ENCODE peak calls at places on chromosomes 3 and 15, in five cellular contexts. H is NCI-H2171 treated with DMSO at 0.1 percent for 48 hours; E is GDM1; R is AG08396; J is CD8-positive, alpha-beta memory T cell. M is an unnamed sample.

GRCh38 chr3:4827767-4828166 is 151.5 kb upstream of the BHLHE40 start:
- DNase-seq in H (no peak), E (no peak), R (no peak), J (no peak), M (no peak)

GRCh38 chr3:134430950-134431445 is 54.8 kb downstream of the ANAPC13 start:
- DNase-seq in H (peak), E (no peak), R (no peak), J (no peak), M (no peak)

GRCh38 chr3:120743081-120743365 is 479 bp downstream of the GTF2E1 start:
- DNase-seq in H (no peak), E (no peak), R (no peak), J (no peak), M (no peak)

GRCh38 chr3:112074616-112075497 is 11.3 kb upstream of the C3orf52 start:
- DNase-seq in H (peak), E (no peak), R (peak), J (no peak), M (no peak)

GRCh38 chr3:183654727-183655126 is 19.3 kb downstream of the KLHL24 start:
- DNase-seq in H (no peak), E (no peak), R (no peak), J (no peak), M (no peak)

GRCh38 chr15:25055356-25056068 is 100.7 kb downstream of the SNRPN start:
- DNase-seq in H (no peak), E (no peak), R (peak), J (no peak), M (no peak)

GRCh38 chr3:188890572-188891270 is 281.1 kb upstream of the TPRG1 start:
- DNase-seq in H (no peak), E (no peak), R (no peak), J (no peak), M (no peak)

GRCh38 chr3:150412599-150413069 is 4.5 kb downstream of the TSC22D2 start:
- DNase-seq in H (no peak), E (no peak), R (peak), J (no peak), M (no peak)

GRCh38 chr3:52650437-52650836 is 35.3 kb downstream of the PBRM1 start:
- DNase-seq in H (no peak), E (no peak), R (no peak), J (no peak), M (peak)

GRCh38 chr15:21267686-21268395 is 172.5 kb downstream of the POTEB3 start:
- DNase-seq in H (no peak), E (no peak), R (no peak), J (no peak), M (no peak)

GRCh38 chr15:87707076-87707475 is 549.5 kb downstream of the NTRK3 start:
- DNase-seq in H (no peak), E (no peak), R (no peak), J (no peak), M (no peak)

GRCh38 chr3:189394599-189395121 is 222.9 kb downstream of the TPRG1 start:
- DNase-seq in H (no peak), E (no peak), R (no peak), J (no peak), M (no peak)

GRCh38 chr3:39937315-39937714 is 127.9 kb downstream of the MYRIP start:
- DNase-seq in H (no peak), E (no peak), R (no peak), J (no peak), M (no peak)

GRCh38 chr3:72907131-72907697 is 19.4 kb downstream of the GXYLT2 start:
- DNase-seq in H (no peak), E (no peak), R (peak), J (no peak), M (no peak)

GRCh38 chr3:121834079-121834730 is 655 bp downstream of the IQCB1 start:
- DNase-seq in H (peak), E (no peak), R (peak), J (no peak), M (peak)